ENCODE peak calls at places on chromosomes 12 and 14, in four cellular contexts. F is DND-41, O is cardiac fibroblast, L is dorsolateral prefrontal cortex. U is an unnamed sample.

GRCh38 chr12:111276189-111276588 is 92.7 kb downstream of the PHETA1 start:
- DNase-seq in F (no peak), L (no peak), O (peak), U (no peak)

GRCh38 chr12:131543040-131543439 is 167.8 kb upstream of the SFSWAP start:
- DNase-seq in O (no peak), L (no peak), F (no peak), U (no peak)

GRCh38 chr12:122862872-122863701 is 27.8 kb downstream of the HIP1R start:
- DNase-seq in O (no peak), L (peak), F (no peak), U (no peak)

GRCh38 chr14:55707365-55707804 is 127.4 kb downstream of the KTN1 start:
- DNase-seq in F (no peak), O (peak), L (no peak), U (peak)

GRCh38 chr12:6116481-6117021 is 7.9 kb downstream of the VWF start:
- DNase-seq in L (no peak), O (peak), F (no peak), U (no peak)

GRCh38 chr12:106601031-106601430 is 18.2 kb downstream of the RFX4 start:
- DNase-seq in F (no peak), L (no peak), O (no peak), U (no peak)

GRCh38 chr14:52850520-52850919 is 59.1 kb upstream of the GNPNAT1 start:
- DNase-seq in L (no peak), F (no peak), O (no peak), U (no peak)

GRCh38 chr12:111041091-111041490 is 120.7 kb upstream of the MYL2 start:
- DNase-seq in F (no peak), O (no peak), L (no peak), U (no peak)

GRCh38 chr14:69845787-69846186 is 33.4 kb upstream of the SMOC1 start:
- DNase-seq in L (no peak), O (no peak), F (peak), U (no peak)

GRCh38 chr14:48129472-48129871 is 454.1 kb upstream of the MDGA2 start:
- DNase-seq in O (no peak), F (no peak), L (no peak), U (no peak)

GRCh38 chr14:89349196-89350008 is 67.6 kb downstream of the FOXN3 start:
- DNase-seq in L (peak), O (peak), F (peak), U (peak)

GRCh38 chr14:34507459-34507858 is 32.0 kb downstream of the EAPP start:
- DNase-seq in L (no peak), O (no peak), F (no peak), U (no peak)

GRCh38 chr12:129961111-129961510 is 57.3 kb upstream of the TMEM132D start:
- DNase-seq in O (peak), F (no peak), L (no peak), U (no peak)

GRCh38 chr12:51383281-51383905 is 7.8 kb downstream of the GALNT6 start:
- DNase-seq in F (peak), O (no peak), L (no peak), U (peak)

GRCh38 chr12:89117448-89118034 is 234.8 kb downstream of the DUSP6 start:
- DNase-seq in O (peak), L (no peak), F (no peak), U (no peak)

GRCh38 chr12:16112626-16113560 is 164.6 kb downstream of the SLC15A5 start:
- DNase-seq in L (no peak), O (no peak), F (no peak), U (no peak)

GRCh38 chr12:97336896-97337751 is 125.5 kb upstream of the RMST start:
- DNase-seq in O (no peak), L (no peak), F (no peak), U (no peak)

GRCh38 chr12:127355061-127355820 is 911.7 kb upstream of the TMEM132C start:
- DNase-seq in F (no peak), O (peak), L (no peak), U (no peak)

GRCh38 chr14:65131176-65131765 is 29.0 kb upstream of the MAX start:
- DNase-seq in L (no peak), O (peak), F (no peak), U (peak)

GRCh38 chr14:51561141-51561540 is 90.6 kb upstream of the FRMD6 start:
- DNase-seq in L (no peak), F (no peak), O (no peak), U (no peak)

GRCh38 chr12:131003036-131003435 is 49.3 kb downstream of the ADGRD1 start:
- DNase-seq in O (no peak), L (no peak), F (no peak), U (no peak)

GRCh38 chr14:98962118-98962517 is 309.9 kb downstream of the BCL11B start:
- DNase-seq in F (no peak), O (no peak), L (no peak), U (no peak)

GRCh38 chr14:61555056-61555838 is 140.1 kb upstream of the HIF1A start:
- DNase-seq in L (no peak), O (peak), F (no peak), U (no peak)

GRCh38 chr14:24343795-24344660 is 4.2 kb upstream of the RIPK3 start:
- DNase-seq in L (no peak), O (no peak), F (no peak), U (no peak)

GRCh38 chr14:100778951-100779690 is 46.8 kb upstream of the MEG3 start:
- DNase-seq in O (no peak), F (no peak), L (no peak), U (no peak)

GRCh38 chr12:99146730-99147129 is 500.8 kb upstream of the GARIN6 start:
- DNase-seq in O (no peak), L (no peak), F (no peak), U (no peak)

GRCh38 chr14:24909523-24910302 is 140.2 kb downstream of the STXBP6 start:
- DNase-seq in F (no peak), O (no peak), L (no peak), U (no peak)

GRCh38 chr14:94394594-94395305 is 6.3 kb upstream of the SERPINA1 start:
- DNase-seq in F (no peak), O (peak), L (peak), U (no peak)

DNA sequence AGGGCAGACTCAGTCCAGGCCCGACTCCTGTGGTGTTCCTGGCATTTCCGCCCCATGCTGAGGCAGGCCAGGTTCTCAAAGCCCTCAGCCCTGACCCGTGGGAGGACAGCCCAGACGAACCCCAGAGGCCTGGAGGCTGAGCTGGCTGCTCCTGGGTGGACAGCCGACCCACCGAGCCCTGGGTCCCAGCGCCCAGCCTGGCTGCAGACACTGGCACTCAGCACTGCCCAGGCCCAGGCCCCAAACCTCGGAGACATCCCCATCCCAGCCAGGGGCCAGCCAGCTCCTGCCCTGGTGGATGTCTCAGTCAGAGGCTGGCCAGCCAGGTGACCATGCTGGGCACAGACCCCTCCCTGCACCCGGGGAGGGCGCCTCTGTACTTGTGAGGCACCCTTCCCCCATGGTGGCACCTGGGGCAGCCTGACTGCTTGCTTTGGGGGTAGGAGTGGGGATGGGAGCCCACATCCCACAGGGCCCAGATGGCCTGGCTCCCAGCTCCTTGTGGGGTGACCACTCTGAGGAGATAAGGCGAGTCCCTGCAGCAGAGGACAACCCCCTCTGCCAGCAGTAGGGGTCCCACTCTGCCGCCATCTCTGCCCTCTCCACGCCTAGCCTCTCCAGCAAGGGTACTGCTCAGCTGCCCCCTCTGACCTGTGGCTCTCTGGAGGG is 1.4 kb downstream of the PLD4 start:
- DNase-seq in L (no peak), F (no peak), O (no peak), U (no peak)
- H3K4me3 ChIP-seq in L (no peak), F (no peak), O (no peak), U (no peak)

GRCh38 chr12:2752676-2753371 is 41.9 kb upstream of the FKBP4 start:
- DNase-seq in L (peak), O (peak), F (peak), U (peak)
- H3K4me3 ChIP-seq in L (no peak), O (no peak), F (no peak), U (no peak)

GRCh38 chr12:95198914-95199313 is 18.4 kb downstream of the FGD6 start:
- DNase-seq in L (no peak), F (no peak), O (no peak), U (no peak)
- H3K4me3 ChIP-seq in L (no peak), F (no peak), O (no peak), U (no peak)

GRCh38 chr12:104735801-104736200 is 222.3 kb downstream of the SLC41A2 start:
- DNase-seq in F (no peak), O (no peak), L (no peak), U (peak)
- H3K4me3 ChIP-seq in F (no peak), O (no peak), L (no peak), U (no peak)

GRCh38 chr12:108855284-108856169 is 1.9 kb downstream of the SSH1 start:
- DNase-seq in L (no peak), F (no peak), O (no peak), U (no peak)
- H3K4me3 ChIP-seq in L (peak), F (peak), O (peak), U (no peak)